ENCODE peak calls at places on chromosomes 3 and 15, in seven cellular contexts. Z, Y, P, C, K, M and H are unnamed samples.

GRCh38 chr15:58433597-58434333 is 2.0 kb downstream of the LIPC start:
- DNase-seq in P (no peak), M (no peak), Y (peak), C (no peak), K (no peak), Z (no peak), H (peak)

GRCh38 chr15:92463826-92464225 is 70.1 kb downstream of the ST8SIA2 start:
- DNase-seq in C (no peak), M (no peak), Y (no peak), P (no peak), Z (no peak), K (no peak), H (peak)

GRCh38 chr15:50764331-50765201 is 940 bp downstream of the SPPL2A start:
- DNase-seq in Z (no peak), Y (peak), C (no peak), P (peak), M (peak), K (no peak), H (peak)

GRCh38 chr15:71093089-71094024 is 21.9 kb upstream of the THSD4 start:
- DNase-seq in K (peak), Z (no peak), P (peak), M (no peak), C (peak), Y (no peak), H (peak)

GRCh38 chr3:11660242-11660641 is 16.5 kb upstream of the VGLL4 start:
- DNase-seq in K (no peak), Y (no peak), C (no peak), M (no peak), Z (no peak), P (no peak), H (no peak)

GRCh38 chr3:177995006-177995732 is 541.1 kb upstream of the KCNMB2 start:
- DNase-seq in M (no peak), P (no peak), Y (no peak), Z (no peak), C (no peak), K (no peak), H (peak)

GRCh38 chr3:105729662-105730061 is 139.2 kb downstream of the CBLB start:
- DNase-seq in M (no peak), P (no peak), Z (no peak), Y (no peak), C (no peak), K (no peak), H (peak)

GRCh38 chr3:194323785-194324735 is 27.1 kb downstream of the CPN2 start:
- DNase-seq in Z (peak), P (peak), Y (peak), M (no peak), C (peak), K (peak), H (peak)

GRCh38 chr3:120129718-120130117 is 35.5 kb upstream of the GSK3B start:
- DNase-seq in C (no peak), M (no peak), Y (no peak), Z (peak), K (no peak), P (peak), H (peak)

GRCh38 chr3:99638244-99638948 is at the start of gene COL8A1:
- DNase-seq in P (peak), K (no peak), C (no peak), Z (peak), Y (peak), M (no peak), H (peak)

GRCh38 chr15:50911641-50912040 is 3.2 kb downstream of the AP4E1 start:
- DNase-seq in K (no peak), P (no peak), Y (no peak), M (no peak), Z (no peak), C (no peak), H (peak)

GRCh38 chr3:5115506-5116162 is 6.5 kb upstream of the ARL8B start:
- DNase-seq in Z (no peak), M (no peak), Y (no peak), K (no peak), C (no peak), P (no peak), H (peak)

GRCh38 chr15:53114960-53115359 is 324.8 kb upstream of the ONECUT1 start:
- DNase-seq in K (peak), Y (no peak), P (no peak), M (no peak), Z (no peak), C (no peak), H (no peak)

GRCh38 chr15:39133201-39133600 is 447.7 kb upstream of the THBS1 start:
- DNase-seq in K (peak), C (no peak), Z (no peak), P (peak), M (no peak), Y (no peak), H (peak)

GRCh38 chr15:31442203-31443090 is 115.8 kb downstream of the KLF13 start:
- DNase-seq in Y (peak), P (peak), Z (peak), M (peak), C (no peak), K (peak), H (peak)

GRCh38 chr3:128547368-128547987 is 54.5 kb upstream of the GATA2 start:
- DNase-seq in M (no peak), Y (no peak), K (peak), C (no peak), P (no peak), Z (no peak), H (peak)

GRCh38 chr3:136473716-136474326 is 223.7 kb downstream of the PCCB start:
- DNase-seq in M (no peak), Y (no peak), K (no peak), Z (no peak), C (no peak), P (peak), H (peak)

GRCh38 chr15:67512140-67512539 is 8.8 kb upstream of the C15orf61 start:
- DNase-seq in Z (no peak), P (no peak), Y (no peak), K (no peak), M (no peak), C (no peak), H (no peak)

GRCh38 chr3:113054552-113054951 is 63.8 kb downstream of the GTPBP8 start:
- DNase-seq in M (no peak), K (no peak), P (no peak), C (no peak), Y (no peak), Z (no peak), H (peak)

GRCh38 chr15:31457161-31457560 is 130.5 kb downstream of the KLF13 start:
- DNase-seq in K (no peak), P (no peak), M (peak), C (no peak), Y (no peak), Z (no peak), H (peak)

GRCh38 chr3:62527484-62527883 is 154.1 kb upstream of the FEZF2 start:
- DNase-seq in Y (no peak), M (no peak), Z (no peak), K (no peak), C (no peak), P (no peak), H (peak)

GRCh38 chr3:62531494-62531893 is 158.1 kb upstream of the FEZF2 start:
- DNase-seq in K (no peak), P (no peak), C (no peak), Y (no peak), Z (no peak), M (no peak), H (no peak)

GRCh38 chr3:62531981-62532380 is 158.6 kb upstream of the FEZF2 start:
- DNase-seq in C (no peak), P (no peak), Y (no peak), K (no peak), M (no peak), Z (no peak), H (no peak)

GRCh38 chr3:62532796-62533195 is 159.4 kb upstream of the FEZF2 start:
- DNase-seq in C (no peak), Y (no peak), M (no peak), K (no peak), P (no peak), Z (no peak), H (no peak)

GRCh38 chr3:62529230-62529629 is 155.9 kb upstream of the FEZF2 start:
- DNase-seq in C (no peak), Z (peak), K (peak), Y (peak), M (peak), P (peak), H (peak)
- TF ChIP-seq EZH2phosphoT487 in C (no peak), Z (no peak), K (no peak), Y (no peak), M (no peak), P (no peak), H (no peak)

GRCh38 chr15:64987136-64987535 is 2.6 kb downstream of the SPG21 start:
- DNase-seq in Y (no peak), M (no peak), C (no peak), P (no peak), Z (no peak), K (no peak), H (peak)
- H3K4me2 ChIP-seq in Y (no peak), M (peak), C (no peak), P (peak), Z (no peak), K (peak), H (no peak)

DNA sequence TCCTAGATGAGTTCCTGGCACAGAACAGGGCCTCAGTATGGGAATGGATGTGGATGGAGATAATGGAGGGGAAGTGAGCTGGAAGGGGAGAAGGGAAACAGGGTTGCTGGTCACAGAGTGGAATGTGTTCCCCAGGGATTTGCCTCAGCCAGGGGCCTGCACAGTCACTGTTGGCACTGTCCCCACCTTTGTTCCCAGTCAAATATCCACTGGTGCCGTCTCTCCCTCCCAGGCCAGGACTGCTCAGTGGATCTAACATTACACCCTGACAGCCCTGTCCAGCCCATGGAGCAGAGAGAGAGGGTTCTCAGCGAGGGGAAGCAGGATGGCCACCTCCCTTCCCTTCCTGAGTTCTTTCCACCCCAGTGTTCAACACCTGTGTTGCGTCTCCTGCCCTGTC is 1.5 kb upstream of the PPP1R2 start:
- DNase-seq in P (no peak), Y (no peak), C (no peak), Z (no peak), K (no peak), M (no peak), H (no peak)
- TF ChIP-seq EZH2phosphoT487 in P (no peak), Y (no peak), C (no peak), Z (no peak), K (no peak), M (no peak), H (no peak)

GRCh38 chr3:46222435-46223161 is 14.5 kb upstream of the CCR1 start:
- DNase-seq in Z (no peak), K (no peak), M (no peak), P (no peak), Y (no peak), C (no peak), H (no peak)
- H3K4me2 ChIP-seq in Z (no peak), K (no peak), M (no peak), P (no peak), Y (no peak), C (no peak), H (no peak)

DNA sequence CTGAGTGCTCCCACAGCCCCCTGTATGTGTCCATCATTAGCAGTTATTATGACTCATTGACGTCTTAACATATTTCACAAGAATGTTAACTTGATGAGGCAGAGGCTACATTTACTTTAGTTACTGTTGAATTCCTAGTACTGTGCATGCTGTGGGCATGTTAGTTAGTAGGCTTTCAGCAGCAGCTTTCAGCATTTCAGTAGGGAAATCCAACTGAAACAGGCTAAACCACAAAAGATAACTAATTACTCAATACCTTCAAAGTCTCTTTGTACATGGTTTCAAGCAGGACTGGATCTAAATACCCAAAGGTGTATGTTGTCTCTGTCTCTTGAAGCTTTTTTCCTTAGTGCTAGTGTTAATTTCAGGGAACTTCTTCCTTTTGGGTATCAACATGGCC is 229.9 kb upstream of the SUCLG2 start:
- DNase-seq in Z (no peak), P (no peak), K (no peak), Y (no peak), M (no peak), C (no peak), H (no peak)
- TF ChIP-seq EZH2phosphoT487 in Z (no peak), P (no peak), K (no peak), Y (no peak), M (no peak), C (no peak), H (no peak)

GRCh38 chr3:191383104-191383503 is 52.8 kb upstream of the UTS2B start:
- DNase-seq in Y (no peak), K (no peak), Z (no peak), C (no peak), M (no peak), P (no peak), H (peak)
- H3K4me2 ChIP-seq in Y (no peak), K (no peak), Z (peak), C (no peak), M (peak), P (no peak), H (peak)

GRCh38 chr3:39149498-39150169 is 3.8 kb downstream of the CSRNP1 start:
- DNase-seq in Y (no peak), P (peak), C (no peak), M (no peak), Z (no peak), K (no peak), H (peak)

GRCh38 chr3:39149059-39149455 is 4.3 kb downstream of the CSRNP1 start:
- DNase-seq in K (no peak), Y (no peak), P (no peak), C (no peak), M (peak), Z (no peak), H (peak)

GRCh38 chr3:39150803-39151631 is 2.4 kb downstream of the CSRNP1 start:
- DNase-seq in M (no peak), Y (peak), P (peak), C (no peak), K (peak), Z (peak), H (peak)

GRCh38 chr3:39148116-39149058 is 5.0 kb downstream of the CSRNP1 start:
- DNase-seq in K (peak), Y (no peak), M (peak), P (no peak), C (no peak), Z (no peak), H (peak)

DNA sequence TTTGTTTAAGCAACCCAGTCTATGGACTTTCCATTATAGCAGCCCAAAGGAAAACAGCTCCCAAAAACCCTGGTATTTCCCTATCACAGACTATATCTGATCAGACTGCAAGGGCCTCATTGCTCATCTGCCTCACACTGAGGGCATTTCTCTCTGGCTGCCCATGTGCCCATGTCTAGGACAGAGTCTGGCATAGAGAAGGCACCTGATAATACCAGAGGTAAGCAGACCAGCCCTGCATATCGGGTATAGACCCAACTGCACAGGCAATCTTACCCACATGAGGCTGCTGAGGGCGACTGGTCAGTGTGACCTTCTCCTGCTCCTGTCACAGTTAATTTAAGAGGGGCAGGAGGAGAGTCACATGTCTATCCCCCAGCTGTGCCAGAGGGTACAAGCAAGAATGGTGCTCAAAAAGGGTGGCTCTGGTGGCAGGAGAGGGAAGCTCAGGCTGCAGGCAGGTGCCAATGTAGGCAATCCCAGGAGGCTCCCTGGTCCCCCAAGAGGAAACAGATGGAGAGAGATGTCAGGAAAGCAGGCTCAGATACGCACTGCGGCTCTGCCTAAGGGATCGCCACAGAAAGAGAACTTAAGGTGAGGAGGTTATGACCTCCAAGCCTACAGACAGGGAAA is 3.1 kb downstream of the CSRNP1 start:
- DNase-seq in K (no peak), C (no peak), M (no peak), P (no peak), Y (no peak), Z (no peak), H (peak)
- TF ChIP-seq EZH2phosphoT487 in K (no peak), C (no peak), M (no peak), P (no peak), Y (no peak), Z (no peak), H (no peak)

DNA sequence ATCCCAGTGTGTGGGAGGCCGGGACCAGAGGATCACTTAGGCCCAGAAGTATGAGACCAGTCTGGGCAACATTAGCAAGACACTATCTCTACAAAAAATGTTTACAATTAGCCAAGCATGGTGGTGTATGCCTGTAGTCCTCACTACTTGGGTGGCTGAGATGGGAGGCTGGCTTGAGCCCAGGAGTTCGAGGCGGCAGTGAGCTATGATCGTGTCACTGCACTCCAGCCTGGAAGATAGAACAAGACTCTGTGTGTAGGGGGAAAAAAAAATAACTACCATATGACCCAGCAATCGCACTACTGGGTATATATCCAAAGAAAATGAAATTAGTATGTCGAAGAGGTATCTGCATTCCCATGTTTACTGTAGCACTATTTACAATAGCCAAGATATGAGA is 22.6 kb downstream of the RYK start:
- DNase-seq in K (no peak), Y (no peak), M (no peak), Z (no peak), P (no peak), C (no peak), H (no peak)
- H3K4me2 ChIP-seq in K (no peak), Y (no peak), M (no peak), Z (no peak), P (no peak), C (no peak), H (no peak)

GRCh38 chr3:52763466-52763865 is 7.3 kb downstream of the NEK4 start:
- DNase-seq in P (peak), K (no peak), Z (no peak), Y (no peak), M (no peak), C (no peak), H (peak)
- TF ChIP-seq EZH2phosphoT487 in P (no peak), K (no peak), Z (no peak), Y (no peak), M (no peak), C (no peak), H (no peak)